ENCODE peak calls at places on chromosomes 13 and 19, in six cellular contexts. E is KG1; R is neural crest cell; L is stimulated activated CD8-positive, alpha-beta memory T cell treated with anti-CD3 and anti-CD28 coated beads, Interleukin-15, amount 100 ng/mL, for 4 hours; S is HT-29; W is activated B cell treated with CpG ODN at 0.5 μM for 24 hours. J is an unnamed sample.

GRCh38 chr13:92103673-92104296 is 705.4 kb downstream of the GPC5 start:
- DNase-seq in E (no peak), R (no peak), L (no peak), S (no peak), W (no peak), J (no peak)

GRCh38 chr13:30807392-30807791 is 72.0 kb downstream of the ALOX5AP start:
- DNase-seq in E (no peak), R (no peak), L (no peak), S (peak), W (no peak), J (no peak)

GRCh38 chr13:30431269-30431950 is 9.1 kb downstream of the UBE2L5 start:
- DNase-seq in E (no peak), R (no peak), L (no peak), S (no peak), W (no peak), J (peak)

GRCh38 chr13:112616586-112617381 is 28.8 kb upstream of the TUBGCP3 start:
- DNase-seq in E (no peak), R (peak), L (no peak), S (peak), W (no peak), J (peak)

GRCh38 chr13:110409581-110409992 is 102.5 kb downstream of the COL4A2 start:
- DNase-seq in E (no peak), R (no peak), L (no peak), S (peak), W (no peak), J (peak)

GRCh38 chr13:42970824-42971669 is 21.0 kb downstream of the EPSTI1 start:
- DNase-seq in E (peak), R (peak), L (no peak), S (peak), W (no peak), J (peak)

GRCh38 chr19:3931041-3931440 is 1.8 kb upstream of the NMRK2 start:
- DNase-seq in E (no peak), R (no peak), L (no peak), S (peak), W (no peak), J (no peak)

GRCh38 chr19:5024282-5024681 is 55.4 kb downstream of the KDM4B start:
- DNase-seq in E (no peak), R (no peak), L (no peak), S (no peak), W (no peak), J (peak)

GRCh38 chr13:72698164-72698563 is 29.3 kb downstream of the MZT1 start:
- DNase-seq in E (no peak), R (no peak), L (no peak), S (no peak), W (no peak), J (no peak)

GRCh38 chr13:49395416-49396277 is 48.2 kb downstream of the CAB39L start:
- DNase-seq in E (no peak), R (no peak), L (no peak), S (no peak), W (no peak), J (no peak)

GRCh38 chr19:30446844-30447243 is 74.7 kb downstream of the ZNF536 start:
- DNase-seq in E (no peak), R (no peak), L (no peak), S (peak), W (no peak), J (no peak)

GRCh38 chr13:99736541-99736940 is 235.0 kb downstream of the ZIC5 start:
- DNase-seq in E (no peak), R (no peak), L (no peak), S (no peak), W (no peak), J (no peak)

GRCh38 chr13:35646061-35646774 is 169.7 kb upstream of the MAB21L1 start:
- DNase-seq in E (no peak), R (no peak), L (no peak), S (no peak), W (no peak), J (no peak)

GRCh38 chr13:98731925-98732324 is 20.5 kb downstream of the SLC15A1 start:
- DNase-seq in E (no peak), R (no peak), L (no peak), S (no peak), W (no peak), J (no peak)

GRCh38 chr13:112447761-112448603 is 71.8 kb downstream of the SPACA7 start:
- DNase-seq in E (no peak), R (no peak), L (no peak), S (no peak), W (no peak), J (no peak)

GRCh38 chr13:101700598-101700997 is 248.1 kb downstream of the ITGBL1 start:
- DNase-seq in E (no peak), R (no peak), L (no peak), S (no peak), W (no peak), J (no peak)

GRCh38 chr13:25699056-25699455 is 327.3 kb downstream of the ATP8A2 start:
- DNase-seq in E (no peak), R (no peak), L (no peak), S (no peak), W (no peak), J (peak)

GRCh38 chr13:42946927-42947326 is 45.1 kb downstream of the EPSTI1 start:
- DNase-seq in E (no peak), R (no peak), L (no peak), S (no peak), W (no peak), J (no peak)

J was measured in A172.